ENCODE peak calls at places on chromosomes 4 and X, in four cellular contexts. B, A, Q and P are unnamed samples.

GRCh38 chrX:11180571-11180970 is 69.4 kb downstream of the HCCS start:
- DNase-seq in B (no peak), A (no peak), Q (no peak), P (no peak)

GRCh38 chrX:39757971-39758370 is 339.8 kb downstream of the BCOR start:
- DNase-seq in B (peak; percentile 59), A (no peak), Q (no peak), P (no peak)

GRCh38 chrX:118536204-118536603 is 40.6 kb downstream of the DOCK11 start:
- DNase-seq in B (no peak), A (no peak), Q (no peak), P (no peak)

GRCh38 chr4:37983951-37984350 is 23.8 kb downstream of the PTTG2 start:
- DNase-seq in B (peak; percentile 15), A (no peak), Q (no peak), P (no peak)

GRCh38 chrX:64977830-64978229 is 1.6 kb upstream of the ZC4H2 start:
- DNase-seq in B (peak; percentile 0), A (no peak), Q (no peak), P (no peak)

GRCh38 chr4:147361726-147362125 is 119.2 kb upstream of the EDNRA start:
- DNase-seq in B (peak; percentile 82), A (peak; percentile 75), Q (peak; percentile 76), P (peak; percentile 89)

GRCh38 chrX:110276778-110277177 is 41.1 kb downstream of the AMMECR1 start:
- DNase-seq in B (peak; percentile 30), A (no peak), Q (no peak), P (no peak)

GRCh38 chr4:24601121-24601520 is 16.8 kb upstream of the DHX15 start:
- DNase-seq in B (no peak), A (no peak), Q (no peak), P (no peak)

GRCh38 chr4:25856756-25857155 is 6.0 kb downstream of the SEL1L3 start:
- DNase-seq in B (no peak), A (no peak), Q (no peak), P (peak; percentile 16)

GRCh38 chrX:45322820-45323219 is 122.1 kb upstream of the DIPK2B start:
- DNase-seq in B (peak; percentile 41), A (no peak), Q (peak; percentile 10), P (no peak)

GRCh38 chrX:68902706-68903105 is 73.9 kb downstream of the EFNB1 start:
- DNase-seq in B (no peak), A (no peak), Q (no peak), P (no peak)

GRCh38 chrX:3076416-3076991 is 35.2 kb downstream of the ARSF start:
- DNase-seq in B (no peak), A (no peak), Q (no peak), P (no peak)

GRCh38 chr4:63493265-63493664 is 916.0 kb downstream of the TECRL start:
- DNase-seq in B (no peak), A (no peak), Q (no peak), P (no peak)

GRCh38 chrX:13691845-13692334 is 3.0 kb downstream of the RAB9A start:
- DNase-seq in B (no peak), A (no peak), Q (no peak), P (no peak)

GRCh38 chr4:47852121-47852520 is 14.3 kb upstream of the CORIN start:
- DNase-seq in B (peak; percentile 94), A (peak; percentile 90), Q (no peak), P (peak; percentile 92)

GRCh38 chrX:146396409-146396808 is 413.2 kb upstream of the CXorf51B start:
- DNase-seq in B (no peak), A (no peak), Q (no peak), P (no peak)

GRCh38 chr4:109921384-109921808 is 8.7 kb downstream of the EGF start:
- DNase-seq in B (peak; percentile 98), A (no peak), Q (peak; percentile 11), P (peak; percentile 93)

GRCh38 chrX:109733658-109734022 is 583 bp upstream of the ACSL4 start:
- DNase-seq in B (peak; percentile 44), A (no peak), Q (no peak), P (no peak)

GRCh38 chrX:41692162-41692749 is 3.5 kb downstream of the GPR34 start:
- DNase-seq in B (peak; percentile 10), A (peak; percentile 55), Q (no peak), P (peak; percentile 73)